ENCODE peak calls at places on chromosomes 12 and 14, in five cellular contexts. B, I, Z, X and O are unnamed samples.

GRCh38 chr14:21169587-21169986 is 13.7 kb upstream of the OR5AU1 start:
- DNase-seq in B (no peak), I (no peak), Z (no peak), X (no peak), O (no peak)

GRCh38 chr12:45309826-45310626 is 94.1 kb downstream of the ANO6 start:
- DNase-seq in B (no peak), I (no peak), Z (no peak), X (peak), O (no peak)

GRCh38 chr12:76720068-76720467 is 43.8 kb upstream of the ZDHHC17 start:
- DNase-seq in B (no peak), I (no peak), Z (no peak), X (peak), O (peak)

GRCh38 chr12:79082595-79082994 is 218.0 kb downstream of the SYT1 start:
- DNase-seq in B (no peak), I (no peak), Z (no peak), X (no peak), O (no peak)

GRCh38 chr14:33210304-33210703 is 271.6 kb downstream of the NPAS3 start:
- DNase-seq in B (no peak), I (no peak), Z (no peak), X (no peak), O (peak)

GRCh38 chr12:68240975-68241374 is 12.4 kb downstream of the IL22 start:
- DNase-seq in B (no peak), I (peak), Z (peak), X (peak), O (peak)

GRCh38 chr14:96261772-96262485 is 5.9 kb downstream of the BDKRB1 start:
- DNase-seq in B (no peak), I (no peak), Z (no peak), X (no peak), O (no peak)

GRCh38 chr12:124321556-124322270 is 26.8 kb downstream of the RFLNA start:
- DNase-seq in B (no peak), I (no peak), Z (no peak), X (peak), O (peak)

GRCh38 chr12:123762715-123763052 is 583 bp downstream of the DNAH10 start:
- DNase-seq in B (no peak), I (no peak), Z (no peak), X (no peak), O (no peak)

GRCh38 chr14:56487090-56487667 is 92.4 kb upstream of the TMEM260 start:
- DNase-seq in B (no peak), I (no peak), Z (peak), X (peak), O (peak)

GRCh38 chr12:80353254-80353653 is 90.8 kb upstream of the PTPRQ start:
- DNase-seq in B (no peak), I (no peak), Z (no peak), X (peak), O (no peak)

GRCh38 chr12:9651265-9651729 is 18.2 kb upstream of the CLEC2D start:
- DNase-seq in B (no peak), I (peak), Z (no peak), X (peak), O (no peak)

GRCh38 chr14:105865904-105866840 is 339.8 kb downstream of the TMEM121 start:
- DNase-seq in B (no peak), I (no peak), Z (no peak), X (no peak), O (no peak)

GRCh38 chr14:52091913-52092312 is 23.1 kb upstream of the NID2 start:
- DNase-seq in B (no peak), I (no peak), Z (no peak), X (no peak), O (no peak)

GRCh38 chr12:15558915-15559528 is 230.2 kb downstream of the EPS8 start:
- DNase-seq in B (no peak), I (no peak), Z (no peak), X (peak), O (peak)

GRCh38 chr12:64173456-64173855 is 48.6 kb downstream of the KICS2 start:
- DNase-seq in B (no peak), I (no peak), Z (no peak), X (no peak), O (no peak)

GRCh38 chr12:38484821-38485220 is 168.2 kb downstream of the ALG10B start:
- DNase-seq in B (no peak), I (no peak), Z (no peak), X (no peak), O (no peak)

GRCh38 chr12:70180140-70180539 is 63.1 kb upstream of the CNOT2 start:
- DNase-seq in B (no peak), I (no peak), Z (no peak), X (no peak), O (no peak)

GRCh38 chr14:52018252-52018651 is 28.9 kb downstream of the RTRAF start:
- DNase-seq in B (no peak), I (no peak), Z (no peak), X (no peak), O (no peak)